ENCODE peak calls at places on chromosomes 12 and 14, in seven cellular contexts. One of them, this sample, is unnamed.

GRCh38 chr14:77124345-77125274 is 17.0 kb downstream of the ZDHHC22 start:
- DNase-seq in Panc1: no peak
- DNase-seq in HCT116: no peak
- DNase-seq in SK-N-SH: peak; percentile 92
- DNase-seq in HL-60: no peak
- DNase-seq in HepG2: no peak
- DNase-seq in K562: peak; percentile 39
- DNase-seq in this sample: peak; percentile 62

GRCh38 chr12:60947533-60947932 is 1312.7 kb upstream of the USP15 start:
- DNase-seq in Panc1: no peak
- DNase-seq in HCT116: no peak
- DNase-seq in SK-N-SH: no peak
- DNase-seq in HL-60: no peak
- DNase-seq in HepG2: no peak
- DNase-seq in K562: no peak
- DNase-seq in this sample: no peak

GRCh38 chr12:26274441-26275312 is 79.3 kb downstream of the SSPN start:
- DNase-seq in Panc1: peak; percentile 100
- DNase-seq in HCT116: peak; percentile 71
- DNase-seq in SK-N-SH: peak; percentile 17
- DNase-seq in HL-60: peak; percentile 98
- DNase-seq in HepG2: peak; percentile 96
- DNase-seq in K562: peak; percentile 91
- DNase-seq in this sample: peak; percentile 8

GRCh38 chr12:118050972-118051910 is 9.7 kb downstream of the WSB2 start:
- DNase-seq in Panc1: no peak
- DNase-seq in HCT116: no peak
- DNase-seq in SK-N-SH: no peak
- DNase-seq in HL-60: no peak
- DNase-seq in HepG2: no peak
- DNase-seq in K562: no peak
- DNase-seq in this sample: no peak

GRCh38 chr12:88836156-88836555 is 255.9 kb upstream of the KITLG start:
- DNase-seq in Panc1: no peak
- DNase-seq in HCT116: no peak
- DNase-seq in SK-N-SH: no peak
- DNase-seq in HL-60: no peak
- DNase-seq in HepG2: peak; percentile 10
- DNase-seq in K562: no peak
- DNase-seq in this sample: no peak

GRCh38 chr14:23725980-23726746 is 90.0 kb downstream of the DHRS2 start:
- DNase-seq in Panc1: no peak
- DNase-seq in HCT116: no peak
- DNase-seq in SK-N-SH: no peak
- DNase-seq in HL-60: no peak
- DNase-seq in HepG2: no peak
- DNase-seq in K562: no peak
- DNase-seq in this sample: no peak

GRCh38 chr12:27252934-27253333 is 8.8 kb downstream of the STK38L start:
- DNase-seq in Panc1: no peak
- DNase-seq in HCT116: no peak
- DNase-seq in SK-N-SH: no peak
- DNase-seq in HL-60: no peak
- DNase-seq in HepG2: no peak
- DNase-seq in K562: no peak
- DNase-seq in this sample: no peak

GRCh38 chr14:66507181-66507721 is 696 bp upstream of the GPHN start:
- DNase-seq in Panc1: no peak
- DNase-seq in HCT116: peak; percentile 34
- DNase-seq in SK-N-SH: no peak
- DNase-seq in HL-60: no peak
- DNase-seq in HepG2: no peak
- DNase-seq in K562: no peak
- DNase-seq in this sample: peak; percentile 65

GRCh38 chr12:131808744-131809371 is 19.3 kb upstream of the MMP17 start:
- DNase-seq in Panc1: no peak
- DNase-seq in HCT116: no peak
- DNase-seq in SK-N-SH: no peak
- DNase-seq in HL-60: no peak
- DNase-seq in HepG2: no peak
- DNase-seq in K562: no peak
- DNase-seq in this sample: peak; percentile 58

GRCh38 chr14:59087711-59088110 is 100.8 kb upstream of the DAAM1 start:
- DNase-seq in Panc1: no peak
- DNase-seq in HCT116: no peak
- DNase-seq in SK-N-SH: no peak
- DNase-seq in HL-60: no peak
- DNase-seq in HepG2: no peak
- DNase-seq in K562: no peak
- DNase-seq in this sample: no peak

GRCh38 chr12:102876883-102877282 is 40.2 kb downstream of the PAH start:
- DNase-seq in Panc1: no peak
- DNase-seq in HCT116: peak; percentile 13
- DNase-seq in SK-N-SH: no peak
- DNase-seq in HL-60: no peak
- DNase-seq in HepG2: no peak
- DNase-seq in K562: peak; percentile 10
- DNase-seq in this sample: peak; percentile 72

GRCh38 chr12:68113644-68114043 is 45.9 kb downstream of the IFNG start:
- DNase-seq in Panc1: no peak
- DNase-seq in HCT116: peak; percentile 22
- DNase-seq in SK-N-SH: no peak
- DNase-seq in HL-60: no peak
- DNase-seq in HepG2: no peak
- DNase-seq in K562: peak; percentile 30
- DNase-seq in this sample: peak; percentile 72

GRCh38 chr14:37592288-37593274 is 2.5 kb downstream of the FOXA1 start:
- DNase-seq in Panc1: no peak
- DNase-seq in HCT116: no peak
- DNase-seq in SK-N-SH: no peak
- DNase-seq in HL-60: no peak
- DNase-seq in HepG2: no peak
- DNase-seq in K562: no peak
- DNase-seq in this sample: peak; percentile 70

GRCh38 chr14:76465651-76466050 is 89.7 kb downstream of the ESRRB start:
- DNase-seq in Panc1: no peak
- DNase-seq in HCT116: no peak
- DNase-seq in SK-N-SH: no peak
- DNase-seq in HL-60: no peak
- DNase-seq in HepG2: no peak
- DNase-seq in K562: no peak
- DNase-seq in this sample: peak; percentile 24

GRCh38 chr14:53020193-53020932 is 69.5 kb upstream of the FERMT2 start:
- DNase-seq in Panc1: no peak
- DNase-seq in HCT116: no peak
- DNase-seq in SK-N-SH: no peak
- DNase-seq in HL-60: no peak
- DNase-seq in HepG2: no peak
- DNase-seq in K562: no peak
- DNase-seq in this sample: peak; percentile 43

GRCh38 chr12:6613015-6613775 is 6.0 kb upstream of the CHD4 start:
- DNase-seq in Panc1: no peak
- DNase-seq in HCT116: peak; percentile 45
- DNase-seq in SK-N-SH: peak; percentile 72
- DNase-seq in HL-60: peak; percentile 95
- DNase-seq in HepG2: peak; percentile 62
- DNase-seq in K562: peak; percentile 95
- DNase-seq in this sample: peak; percentile 61

GRCh38 chr14:72738181-72738611 is 155.7 kb downstream of the DPF3 start:
- DNase-seq in Panc1: no peak
- DNase-seq in HCT116: no peak
- DNase-seq in SK-N-SH: no peak
- DNase-seq in HL-60: no peak
- DNase-seq in HepG2: no peak
- DNase-seq in K562: no peak
- DNase-seq in this sample: no peak

GRCh38 chr12:1851126-1851791 is 30.9 kb downstream of the LRTM2 start:
- DNase-seq in Panc1: no peak
- DNase-seq in HCT116: no peak
- DNase-seq in SK-N-SH: no peak
- DNase-seq in HL-60: no peak
- DNase-seq in HepG2: no peak
- DNase-seq in K562: no peak
- DNase-seq in this sample: no peak

GRCh38 chr14:28761438-28762289 is 4.9 kb upstream of the FOXG1 start:
- DNase-seq in Panc1: no peak
- DNase-seq in HCT116: no peak
- DNase-seq in SK-N-SH: no peak
- DNase-seq in HL-60: no peak
- DNase-seq in HepG2: no peak
- DNase-seq in K562: no peak
- DNase-seq in this sample: no peak

GRCh38 chr14:28759056-28759657 is 7.4 kb upstream of the FOXG1 start:
- DNase-seq in Panc1: no peak
- DNase-seq in HCT116: no peak
- DNase-seq in SK-N-SH: no peak
- DNase-seq in HL-60: no peak
- DNase-seq in HepG2: no peak
- DNase-seq in K562: no peak
- DNase-seq in this sample: no peak

GRCh38 chr14:28762290-28762948 is 4.2 kb upstream of the FOXG1 start:
- DNase-seq in Panc1: no peak
- DNase-seq in HCT116: no peak
- DNase-seq in SK-N-SH: no peak
- DNase-seq in HL-60: no peak
- DNase-seq in HepG2: no peak
- DNase-seq in K562: no peak
- DNase-seq in this sample: no peak

GRCh38 chr14:28759658-28760313 is 6.8 kb upstream of the FOXG1 start:
- DNase-seq in Panc1: no peak
- DNase-seq in HCT116: no peak
- DNase-seq in SK-N-SH: no peak
- DNase-seq in HL-60: no peak
- DNase-seq in HepG2: no peak
- DNase-seq in K562: no peak
- DNase-seq in this sample: peak; percentile 67

GRCh38 chr14:28760431-28760996 is 6.1 kb upstream of the FOXG1 start:
- DNase-seq in Panc1: no peak
- DNase-seq in HCT116: no peak
- DNase-seq in SK-N-SH: no peak
- DNase-seq in HL-60: no peak
- DNase-seq in HepG2: no peak
- DNase-seq in K562: no peak
- DNase-seq in this sample: no peak
- H3K27me3 ChIP-seq in Panc1: peaks cover 3% of the 10 kb centered on the region
- H3K27me3 ChIP-seq in HCT116: no peaks in the 10 kb centered on the region
- H3K27me3 ChIP-seq in SK-N-SH: peaks cover 96% of the 10 kb centered on the region
- H3K27me3 ChIP-seq in HL-60: peaks cover 70% of the 10 kb centered on the region
- H3K27me3 ChIP-seq in HepG2: peaks cover 74% of the 10 kb centered on the region
- H3K27me3 ChIP-seq in K562: no peaks in the 10 kb centered on the region
- H3K27me3 ChIP-seq in this sample: peaks cover 100% of the 10 kb centered on the region

DNA sequence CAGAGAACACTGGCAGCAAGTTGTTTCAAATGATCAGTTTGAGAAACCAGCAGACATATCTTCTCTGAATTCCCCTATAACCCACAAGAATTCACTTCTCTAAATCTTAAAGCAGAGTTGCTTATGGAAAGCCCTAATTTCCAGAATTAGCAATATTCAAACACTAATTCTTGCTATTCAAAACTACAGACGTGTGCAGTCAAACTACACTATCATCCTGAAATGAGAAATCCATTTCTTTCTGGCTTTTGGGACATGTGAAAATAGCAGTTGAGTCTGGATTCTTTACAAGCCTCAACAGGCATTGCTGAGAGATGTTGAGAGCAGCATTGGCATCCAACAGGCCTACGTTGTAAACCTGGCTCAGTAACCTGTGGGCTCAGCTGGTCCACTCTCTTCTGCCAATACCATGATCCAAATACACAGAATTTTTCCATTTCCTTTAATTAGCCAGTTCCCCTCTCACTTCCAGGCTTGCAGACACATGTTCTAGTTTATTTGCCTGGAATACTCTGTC is 74.6 kb upstream of the TMTC1 start:
- DNase-seq in Panc1: no peak
- DNase-seq in HCT116: no peak
- DNase-seq in SK-N-SH: no peak
- DNase-seq in HL-60: no peak
- DNase-seq in HepG2: no peak
- DNase-seq in K562: no peak
- DNase-seq in this sample: no peak
- TF ChIP-seq POLR2AphosphoS5 in Panc1: no peak
- TF ChIP-seq POLR2AphosphoS5 in HCT116: no peak
- TF ChIP-seq POLR2AphosphoS5 in SK-N-SH: no peak
- TF ChIP-seq POLR2AphosphoS5 in HL-60: no peak
- TF ChIP-seq POLR2AphosphoS5 in HepG2: no peak
- TF ChIP-seq POLR2AphosphoS5 in K562: no peak
- TF ChIP-seq POLR2AphosphoS5 in this sample: no peak

GRCh38 chr14:104438166-104438887 is 141.2 kb upstream of the C14orf180 start:
- DNase-seq in Panc1: no peak
- DNase-seq in HCT116: no peak
- DNase-seq in SK-N-SH: peak; percentile 22
- DNase-seq in HL-60: no peak
- DNase-seq in HepG2: no peak
- DNase-seq in K562: no peak
- DNase-seq in this sample: no peak

GRCh38 chr14:104436047-104436531 is 143.5 kb upstream of the C14orf180 start:
- DNase-seq in Panc1: no peak
- DNase-seq in HCT116: no peak
- DNase-seq in SK-N-SH: peak; percentile 91
- DNase-seq in HL-60: no peak
- DNase-seq in HepG2: no peak
- DNase-seq in K562: no peak
- DNase-seq in this sample: peak; percentile 31

GRCh38 chr14:104437703-104438102 is 141.9 kb upstream of the C14orf180 start:
- DNase-seq in Panc1: no peak
- DNase-seq in HCT116: no peak
- DNase-seq in SK-N-SH: peak; percentile 61
- DNase-seq in HL-60: no peak
- DNase-seq in HepG2: no peak
- DNase-seq in K562: no peak
- DNase-seq in this sample: no peak

GRCh38 chr14:104435147-104436046 is 144.2 kb upstream of the C14orf180 start:
- DNase-seq in Panc1: no peak
- DNase-seq in HCT116: no peak
- DNase-seq in SK-N-SH: no peak
- DNase-seq in HL-60: no peak
- DNase-seq in HepG2: no peak
- DNase-seq in K562: no peak
- DNase-seq in this sample: no peak

GRCh38 chr14:104436741-104437701 is 142.5 kb upstream of the C14orf180 start:
- DNase-seq in Panc1: no peak
- DNase-seq in HCT116: no peak
- DNase-seq in SK-N-SH: peak; percentile 82
- DNase-seq in HL-60: no peak
- DNase-seq in HepG2: no peak
- DNase-seq in K562: no peak
- DNase-seq in this sample: no peak
- TF ChIP-seq REST in Panc1: no peak
- TF ChIP-seq REST in HCT116: no peak
- TF ChIP-seq REST in SK-N-SH: no peak
- TF ChIP-seq REST in HL-60: no peak
- TF ChIP-seq REST in HepG2: no peak
- TF ChIP-seq REST in K562: no peak
- TF ChIP-seq REST in this sample: no peak

DNA sequence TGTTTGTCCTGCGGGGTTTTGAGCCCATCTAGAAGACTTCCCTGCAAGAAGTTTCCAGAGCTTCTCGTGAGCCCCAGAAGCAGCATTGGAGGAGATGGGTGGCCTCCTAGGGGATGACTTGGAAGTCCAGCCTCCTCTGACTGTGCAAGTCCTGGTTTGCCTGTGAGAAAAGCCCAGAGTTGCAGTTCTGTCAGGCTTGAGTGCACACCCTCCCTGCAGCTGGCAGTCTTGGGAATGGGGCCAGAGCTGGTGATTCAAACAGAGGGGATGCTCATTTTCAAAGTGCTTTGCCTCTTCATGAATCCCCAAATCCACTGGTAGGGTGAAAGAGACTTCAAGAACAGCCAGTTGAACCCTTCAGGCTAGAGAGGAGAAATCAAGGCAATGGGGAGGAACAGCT is 3.9 kb upstream of the PPP1R1A start:
- DNase-seq in Panc1: no peak
- DNase-seq in HCT116: no peak
- DNase-seq in SK-N-SH: no peak
- DNase-seq in HL-60: no peak
- DNase-seq in HepG2: no peak
- DNase-seq in K562: no peak
- DNase-seq in this sample: no peak
- H3K27me3 ChIP-seq in Panc1: peaks cover 18% of the 10 kb centered on the region
- H3K27me3 ChIP-seq in HCT116: peaks cover 5% of the 10 kb centered on the region
- H3K27me3 ChIP-seq in SK-N-SH: peaks cover 68% of the 10 kb centered on the region
- H3K27me3 ChIP-seq in HL-60: peaks cover 39% of the 10 kb centered on the region
- H3K27me3 ChIP-seq in HepG2: peaks cover 61% of the 10 kb centered on the region
- H3K27me3 ChIP-seq in K562: peaks cover 69% of the 10 kb centered on the region
- H3K27me3 ChIP-seq in this sample: peaks cover 70% of the 10 kb centered on the region